ENCODE peak calls at places on chromosomes 7 and 10, in nine cellular contexts. M, W, I, Y, L, F, H, V and A are unnamed samples.

GRCh38 chr7:351256-351655 is 61.3 kb downstream of the FOXL3 start:
- DNase-seq in F (peak), M (peak), Y (peak), W (peak), V (no peak), H (no peak), I (no peak), L (peak), A (no peak)

GRCh38 chr10:93894516-93895378 is 969 bp downstream of the SLC35G1 start:
- DNase-seq in L (no peak), M (no peak), I (peak), Y (no peak), V (peak), W (no peak), F (no peak), H (no peak), A (peak)

GRCh38 chr10:86254526-86255174 is 111.9 kb downstream of the GRID1 start:
- DNase-seq in I (no peak), W (no peak), H (no peak), F (no peak), Y (no peak), V (no peak), L (no peak), M (no peak), A (no peak)

GRCh38 chr7:18792866-18793595 is 297.5 kb downstream of the HDAC9 start:
- DNase-seq in V (no peak), W (no peak), I (no peak), Y (no peak), M (no peak), L (no peak), H (no peak), F (no peak), A (peak)

GRCh38 chr10:62244785-62245595 is 23.7 kb downstream of the RTKN2 start:
- DNase-seq in W (peak), H (peak), I (peak), L (peak), V (peak), Y (no peak), M (no peak), F (peak), A (peak)

GRCh38 chr10:98041352-98042043 is 11.1 kb upstream of the CRTAC1 start:
- DNase-seq in W (peak), V (peak), Y (peak), L (peak), H (peak), I (peak), M (no peak), F (peak), A (peak)

GRCh38 chr10:132925071-132925561 is 17.3 kb downstream of the CFAP46 start:
- DNase-seq in W (no peak), F (no peak), M (no peak), L (no peak), V (no peak), Y (peak), H (no peak), I (no peak), A (no peak)

GRCh38 chr10:132607961-132608495 is 70.4 kb downstream of the INPP5A start:
- DNase-seq in I (no peak), F (no peak), W (no peak), M (no peak), H (no peak), V (no peak), Y (no peak), L (no peak), A (no peak)

GRCh38 chr10:54444184-54444583 is 356.8 kb downstream of the PCDH15 start:
- DNase-seq in F (no peak), Y (no peak), L (no peak), V (no peak), I (no peak), H (no peak), M (no peak), W (no peak), A (no peak)

GRCh38 chr7:104064969-104065387 is 75.5 kb upstream of the RELN start:
- DNase-seq in M (no peak), Y (no peak), F (no peak), L (no peak), V (no peak), H (no peak), I (no peak), W (no peak), A (no peak)

GRCh38 chr7:53811555-53812079 is 730.6 kb upstream of the VSTM2A start:
- DNase-seq in L (no peak), F (no peak), V (no peak), Y (no peak), M (no peak), W (no peak), I (no peak), H (no peak), A (no peak)

GRCh38 chr7:17043012-17043877 is 161.5 kb upstream of the AGR3 start:
- DNase-seq in I (peak), L (no peak), F (no peak), Y (no peak), W (peak), H (no peak), M (no peak), V (no peak), A (peak)

GRCh38 chr10:85293483-85293882 is 965.1 kb downstream of the CCSER2 start:
- DNase-seq in F (no peak), I (no peak), V (no peak), H (no peak), Y (no peak), M (no peak), L (no peak), W (no peak), A (no peak)

GRCh38 chr7:94087664-94088352 is 83.7 kb upstream of the BET1 start:
- DNase-seq in H (peak), M (no peak), L (peak), W (peak), V (peak), Y (no peak), F (peak), I (peak), A (peak)

GRCh38 chr7:22854158-22855048 is 31.8 kb upstream of the TOMM7 start:
- DNase-seq in V (peak), W (peak), F (peak), H (peak), I (peak), M (peak), Y (peak), L (peak), A (peak)